ENCODE peak calls at places on chromosome 16, in seven cellular contexts. C, H, G, O, U, E and S are unnamed samples.

GRCh38 chr16:14405611-14406537 is 224.2 kb downstream of the PARN start:
- DNase-seq in C (peak), H (peak), G (peak), O (peak), U (peak), E (no peak), S (no peak)

GRCh38 chr16:86559802-86560305 is 4.8 kb upstream of the MTHFSD start:
- DNase-seq in C (no peak), H (no peak), G (no peak), O (no peak), U (no peak), E (no peak), S (no peak)

GRCh38 chr16:68893710-68894705 is 50.7 kb downstream of the TANGO6 start:
- DNase-seq in C (peak), H (peak), G (no peak), O (peak), U (peak), E (peak), S (peak)

GRCh38 chr16:75092777-75093176 is 23.8 kb downstream of the LDHD start:
- DNase-seq in C (no peak), H (no peak), G (peak), O (no peak), U (no peak), E (no peak), S (no peak)

GRCh38 chr16:78437352-78437968 is 338.0 kb downstream of the WWOX start:
- DNase-seq in C (peak), H (no peak), G (peak), O (peak), U (peak), E (peak), S (peak)

GRCh38 chr16:64952177-64952576 is 169.7 kb downstream of the CDH11 start:
- DNase-seq in C (no peak), H (no peak), G (peak), O (no peak), U (no peak), E (peak), S (peak)

GRCh38 chr16:3767333-3767977 is 50.1 kb upstream of the TRAP1 start:
- DNase-seq in C (no peak), H (peak), G (no peak), O (no peak), U (no peak), E (no peak), S (no peak)

GRCh38 chr16:85963746-85964370 is 64.9 kb downstream of the IRF8 start:
- DNase-seq in C (no peak), H (no peak), G (no peak), O (no peak), U (no peak), E (peak), S (no peak)

GRCh38 chr16:229731-230281 is 557 bp upstream of the LUC7L start:
- DNase-seq in C (no peak), H (no peak), G (peak), O (no peak), U (no peak), E (no peak), S (no peak)

GRCh38 chr16:89721644-89722391 is 481 bp downstream of the ZNF276 start:
- DNase-seq in C (no peak), H (no peak), G (peak), O (no peak), U (peak), E (peak), S (peak)

GRCh38 chr16:79656537-79657115 is 56.1 kb upstream of the MAF start:
- DNase-seq in C (no peak), H (no peak), G (no peak), O (no peak), U (no peak), E (peak), S (no peak)

GRCh38 chr16:85463228-85463611 is 149.9 kb upstream of the GSE1 start:
- DNase-seq in C (no peak), H (no peak), G (no peak), O (no peak), U (peak), E (no peak), S (no peak)

GRCh38 chr16:12336158-12336557 is 359.6 kb downstream of the SNX29 start:
- DNase-seq in C (no peak), H (no peak), G (no peak), O (no peak), U (no peak), E (no peak), S (no peak)

GRCh38 chr16:1707193-1707790 is 1.3 kb downstream of the MAPK8IP3 start:
- DNase-seq in C (no peak), H (no peak), G (peak), O (no peak), U (peak), E (peak), S (peak)

GRCh38 chr16:15482748-15483118 is 48.3 kb downstream of the BMERB1 start:
- DNase-seq in C (no peak), H (no peak), G (no peak), O (no peak), U (no peak), E (no peak), S (no peak)

GRCh38 chr16:4612977-4613635 is 1.6 kb downstream of the UBALD1 start:
- DNase-seq in C (no peak), H (peak), G (peak), O (no peak), U (peak), E (peak), S (no peak)

GRCh38 chr16:59274141-59274540 is 540.0 kb upstream of the GOT2 start:
- DNase-seq in C (no peak), H (no peak), G (no peak), O (no peak), U (no peak), E (no peak), S (no peak)

GRCh38 chr16:716768-717325 is 1.9 kb downstream of the METRN start:
- DNase-seq in C (no peak), H (no peak), G (no peak), O (no peak), U (no peak), E (no peak), S (no peak)

GRCh38 chr16:70696952-70697600 is 11.2 kb upstream of the MTSS2 start:
- DNase-seq in C (no peak), H (no peak), G (peak), O (no peak), U (peak), E (no peak), S (no peak)

DNA sequence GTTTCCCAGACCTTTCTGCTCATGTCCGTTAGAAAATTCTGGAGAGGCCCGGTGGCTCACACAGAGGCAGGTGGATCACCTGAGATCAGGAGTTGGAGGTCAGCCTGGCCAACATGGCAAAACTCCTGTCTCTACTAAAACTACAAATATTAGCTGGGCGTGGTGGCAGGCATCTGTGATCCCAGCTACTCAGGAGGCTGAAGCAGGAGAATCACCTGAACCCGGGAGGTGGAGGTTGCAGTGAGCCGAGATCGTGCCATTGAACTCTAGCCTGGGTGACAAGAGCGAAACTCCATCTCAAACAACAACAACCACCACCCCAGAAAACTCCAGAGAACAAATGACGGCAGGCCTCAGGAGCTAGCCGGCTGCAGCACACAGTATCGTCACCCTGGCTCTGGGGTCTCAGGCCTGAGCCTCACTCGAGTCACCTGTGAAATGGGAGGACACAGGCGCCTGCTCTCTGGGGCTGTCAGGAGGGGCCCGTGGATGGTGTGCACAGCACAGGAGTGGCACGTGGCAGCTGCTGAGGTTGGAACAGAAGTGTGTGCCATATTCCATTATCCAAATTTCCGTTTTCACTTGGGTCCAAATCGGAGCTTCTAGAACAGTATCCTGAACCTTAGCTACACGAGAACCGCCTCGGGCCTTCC is 3.3 kb upstream of the SLC38A8 start:
- DNase-seq in C (no peak), H (no peak), G (no peak), O (no peak), U (no peak), E (no peak), S (no peak)
- H2AK5ac ChIP-seq in C (no peak), H (no peak), G (no peak), O (peak), U (no peak), E (no peak), S (no peak)

GRCh38 chr16:23857256-23857891 is 21.6 kb downstream of the PRKCB start:
- DNase-seq in C (no peak), H (no peak), G (no peak), O (no peak), U (no peak), E (no peak), S (no peak)
- H2AK5ac ChIP-seq in C (no peak), H (no peak), G (no peak), O (no peak), U (no peak), E (no peak), S (no peak)

DNA sequence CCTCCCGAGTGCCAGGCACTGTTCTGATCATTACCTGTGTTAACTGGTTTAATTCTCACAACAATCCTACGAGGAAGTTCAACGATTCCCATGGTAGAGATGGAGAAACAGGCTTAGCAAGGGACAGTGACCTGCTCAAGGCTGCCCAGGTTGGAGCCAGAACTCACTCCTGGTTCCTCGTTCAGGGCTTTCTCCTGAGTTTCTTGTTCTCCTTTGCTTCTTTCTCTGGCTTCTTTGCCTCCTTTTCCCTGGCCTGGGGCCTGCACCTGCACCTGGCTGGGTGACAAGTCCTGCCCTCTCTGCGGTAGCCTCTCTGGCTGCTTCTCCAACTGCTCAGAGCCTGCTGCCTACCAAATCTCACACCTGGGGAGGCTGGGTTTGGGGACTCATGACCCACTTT is 2.8 kb downstream of the CCL22 start:
- DNase-seq in C (no peak), H (no peak), G (no peak), O (no peak), U (no peak), E (no peak), S (no peak)
- H2AK5ac ChIP-seq in C (no peak), H (no peak), G (no peak), O (no peak), U (no peak), E (no peak), S (no peak)

DNA sequence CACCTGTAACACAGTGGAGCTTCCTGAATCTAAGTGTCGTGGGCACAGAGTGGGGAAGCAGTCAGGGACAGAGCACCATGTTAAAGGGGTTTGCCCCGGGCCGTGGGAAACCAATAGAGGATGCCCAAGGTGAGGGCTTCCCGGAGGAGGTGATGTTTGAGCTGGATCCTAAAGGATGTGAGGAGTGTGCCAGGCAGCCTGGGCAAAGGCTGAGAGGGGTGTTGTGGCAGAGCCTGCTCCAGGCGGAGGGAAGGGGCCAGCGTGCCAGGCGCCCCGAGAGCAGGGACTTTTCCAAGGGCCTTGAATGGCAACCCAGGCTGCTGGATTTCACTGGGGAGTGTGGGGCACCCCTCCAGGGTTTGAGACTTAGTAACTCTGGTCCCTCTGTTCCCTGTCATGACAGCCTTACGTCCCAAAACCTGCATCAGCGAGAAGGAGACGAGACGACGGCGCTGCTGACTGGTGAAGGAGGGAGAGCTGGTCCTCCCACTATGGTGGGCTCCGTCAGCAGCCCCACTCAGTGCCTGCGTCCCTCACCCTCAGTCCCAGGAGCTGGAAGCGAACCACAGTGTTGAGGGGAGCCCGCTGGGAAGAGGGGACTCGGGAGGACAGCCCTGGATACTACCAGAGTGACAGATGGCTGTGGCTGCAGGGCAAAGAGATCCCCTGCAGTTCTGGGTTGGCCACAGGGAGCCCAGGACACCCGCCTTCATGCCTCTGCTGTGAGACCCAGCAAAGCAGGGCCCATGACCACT is 228.4 kb downstream of the KATNIP start:
- DNase-seq in C (no peak), H (no peak), G (no peak), O (no peak), U (no peak), E (no peak), S (no peak)
- H2AK5ac ChIP-seq in C (no peak), H (no peak), G (no peak), O (no peak), U (no peak), E (no peak), S (no peak)